ENCODE peak calls at places on chromosomes 3 and 15, in five cellular contexts. One of them, this sample, is unnamed.

GRCh38 chr3:71725279-71725991 is at the start of gene EIF4E3:
- DNase-seq in endodermal cell: peak
- DNase-seq in KG1: no peak
- DNase-seq in activated naive CD4-positive, alpha-beta T cell treated with anti-CD3 and anti-CD28 coated beads, Interleukin-2, amount 50 U/mL, for 16 hours: peak
- DNase-seq in EL: peak
- DNase-seq in this sample: no peak

GRCh38 chr3:84074767-84075166 is 884.0 kb upstream of the CADM2 start:
- DNase-seq in EL: no peak
- DNase-seq in KG1: no peak
- DNase-seq in activated naive CD4-positive, alpha-beta T cell treated with anti-CD3 and anti-CD28 coated beads, Interleukin-2, amount 50 U/mL, for 16 hours: no peak
- DNase-seq in endodermal cell: no peak
- DNase-seq in this sample: no peak

GRCh38 chr3:99128740-99129505 is 227.4 kb upstream of the DCBLD2 start:
- DNase-seq in EL: peak
- DNase-seq in endodermal cell: no peak
- DNase-seq in activated naive CD4-positive, alpha-beta T cell treated with anti-CD3 and anti-CD28 coated beads, Interleukin-2, amount 50 U/mL, for 16 hours: no peak
- DNase-seq in KG1: no peak
- DNase-seq in this sample: no peak

GRCh38 chr15:68646751-68647150 is 68.0 kb downstream of the CORO2B start:
- DNase-seq in EL: no peak
- DNase-seq in activated naive CD4-positive, alpha-beta T cell treated with anti-CD3 and anti-CD28 coated beads, Interleukin-2, amount 50 U/mL, for 16 hours: no peak
- DNase-seq in KG1: no peak
- DNase-seq in endodermal cell: peak
- DNase-seq in this sample: no peak

GRCh38 chr3:170476291-170476690 is 57.6 kb downstream of the CLDN11 start:
- DNase-seq in KG1: no peak
- DNase-seq in EL: peak
- DNase-seq in endodermal cell: peak
- DNase-seq in activated naive CD4-positive, alpha-beta T cell treated with anti-CD3 and anti-CD28 coated beads, Interleukin-2, amount 50 U/mL, for 16 hours: no peak
- DNase-seq in this sample: no peak

GRCh38 chr15:81526029-81526428 is 152.0 kb upstream of the TMC3 start:
- DNase-seq in endodermal cell: no peak
- DNase-seq in activated naive CD4-positive, alpha-beta T cell treated with anti-CD3 and anti-CD28 coated beads, Interleukin-2, amount 50 U/mL, for 16 hours: no peak
- DNase-seq in KG1: no peak
- DNase-seq in EL: no peak
- DNase-seq in this sample: no peak

GRCh38 chr3:49199244-49199899 is 28.0 kb downstream of the KLHDC8B start:
- DNase-seq in activated naive CD4-positive, alpha-beta T cell treated with anti-CD3 and anti-CD28 coated beads, Interleukin-2, amount 50 U/mL, for 16 hours: no peak
- DNase-seq in KG1: no peak
- DNase-seq in endodermal cell: peak
- DNase-seq in EL: peak
- DNase-seq in this sample: no peak

GRCh38 chr3:133469140-133469731 is 69.4 kb downstream of the BFSP2 start:
- DNase-seq in KG1: no peak
- DNase-seq in endodermal cell: no peak
- DNase-seq in activated naive CD4-positive, alpha-beta T cell treated with anti-CD3 and anti-CD28 coated beads, Interleukin-2, amount 50 U/mL, for 16 hours: no peak
- DNase-seq in EL: peak
- DNase-seq in this sample: no peak

GRCh38 chr15:54206586-54207321 is 228.5 kb downstream of the UNC13C start:
- DNase-seq in activated naive CD4-positive, alpha-beta T cell treated with anti-CD3 and anti-CD28 coated beads, Interleukin-2, amount 50 U/mL, for 16 hours: no peak
- DNase-seq in KG1: no peak
- DNase-seq in EL: no peak
- DNase-seq in endodermal cell: no peak
- DNase-seq in this sample: no peak

GRCh38 chr3:123122525-123123315 is 55.9 kb downstream of the PDIA5 start:
- DNase-seq in KG1: no peak
- DNase-seq in EL: peak
- DNase-seq in activated naive CD4-positive, alpha-beta T cell treated with anti-CD3 and anti-CD28 coated beads, Interleukin-2, amount 50 U/mL, for 16 hours: no peak
- DNase-seq in endodermal cell: no peak
- DNase-seq in this sample: no peak

GRCh38 chr3:151191095-151191494 is 11.9 kb downstream of the GPR171 start:
- DNase-seq in EL: no peak
- DNase-seq in activated naive CD4-positive, alpha-beta T cell treated with anti-CD3 and anti-CD28 coated beads, Interleukin-2, amount 50 U/mL, for 16 hours: no peak
- DNase-seq in KG1: no peak
- DNase-seq in endodermal cell: no peak
- DNase-seq in this sample: no peak

GRCh38 chr3:141575879-141576743 is 89.3 kb downstream of the RASA2 start:
- DNase-seq in endodermal cell: no peak
- DNase-seq in activated naive CD4-positive, alpha-beta T cell treated with anti-CD3 and anti-CD28 coated beads, Interleukin-2, amount 50 U/mL, for 16 hours: no peak
- DNase-seq in KG1: no peak
- DNase-seq in EL: no peak
- DNase-seq in this sample: no peak

GRCh38 chr3:16233806-16234205 is 30.9 kb downstream of the DPH3 start:
- DNase-seq in endodermal cell: no peak
- DNase-seq in KG1: no peak
- DNase-seq in activated naive CD4-positive, alpha-beta T cell treated with anti-CD3 and anti-CD28 coated beads, Interleukin-2, amount 50 U/mL, for 16 hours: no peak
- DNase-seq in EL: no peak
- DNase-seq in this sample: no peak

GRCh38 chr15:91186892-91187644 is 87.0 kb downstream of the SV2B start:
- DNase-seq in endodermal cell: peak
- DNase-seq in EL: peak
- DNase-seq in activated naive CD4-positive, alpha-beta T cell treated with anti-CD3 and anti-CD28 coated beads, Interleukin-2, amount 50 U/mL, for 16 hours: no peak
- DNase-seq in KG1: peak
- DNase-seq in this sample: no peak

GRCh38 chr15:67838789-67839332 is 984 bp downstream of the RNU6-1 start:
- DNase-seq in KG1: no peak
- DNase-seq in endodermal cell: peak
- DNase-seq in activated naive CD4-positive, alpha-beta T cell treated with anti-CD3 and anti-CD28 coated beads, Interleukin-2, amount 50 U/mL, for 16 hours: no peak
- DNase-seq in EL: no peak
- DNase-seq in this sample: no peak

GRCh38 chr3:38650248-38650940 is 907 bp upstream of the SCN5A start:
- DNase-seq in KG1: no peak
- DNase-seq in activated naive CD4-positive, alpha-beta T cell treated with anti-CD3 and anti-CD28 coated beads, Interleukin-2, amount 50 U/mL, for 16 hours: no peak
- DNase-seq in endodermal cell: peak
- DNase-seq in EL: no peak
- DNase-seq in this sample: no peak

GRCh38 chr15:84702961-84703482 is 12.9 kb downstream of the SEC11A start:
- DNase-seq in activated naive CD4-positive, alpha-beta T cell treated with anti-CD3 and anti-CD28 coated beads, Interleukin-2, amount 50 U/mL, for 16 hours: no peak
- DNase-seq in KG1: no peak
- DNase-seq in endodermal cell: no peak
- DNase-seq in EL: peak
- DNase-seq in this sample: no peak

GRCh38 chr15:55799287-55800212 is 56.6 kb upstream of the PRTG start:
- DNase-seq in EL: peak
- DNase-seq in endodermal cell: peak
- DNase-seq in KG1: no peak
- DNase-seq in activated naive CD4-positive, alpha-beta T cell treated with anti-CD3 and anti-CD28 coated beads, Interleukin-2, amount 50 U/mL, for 16 hours: no peak
- DNase-seq in this sample: peak

GRCh38 chr3:36876181-36876936 is 68.5 kb downstream of the TRANK1 start:
- DNase-seq in EL: no peak
- DNase-seq in endodermal cell: no peak
- DNase-seq in activated naive CD4-positive, alpha-beta T cell treated with anti-CD3 and anti-CD28 coated beads, Interleukin-2, amount 50 U/mL, for 16 hours: no peak
- DNase-seq in KG1: no peak
- DNase-seq in this sample: no peak

GRCh38 chr3:10310578-10310977 is 10.3 kb downstream of the SEC13 start:
- DNase-seq in endodermal cell: no peak
- DNase-seq in KG1: no peak
- DNase-seq in activated naive CD4-positive, alpha-beta T cell treated with anti-CD3 and anti-CD28 coated beads, Interleukin-2, amount 50 U/mL, for 16 hours: no peak
- DNase-seq in EL: peak
- DNase-seq in this sample: no peak